ENCODE peak calls at places on chromosomes 16 and 17, in four cellular contexts. G is HuH-7.5; X is CD4-positive, CD25-positive, alpha-beta regulatory T cell; B is activated CD4-positive, CD25-positive, alpha-beta regulatory T cell. O is an unnamed sample.
A peak's percentile ranks its signal among the peaks of the same experiment; 100 is the strongest.

GRCh38 chr16:28186752-28187151 is 25.0 kb downstream of the XPO6 start:
- DNase-seq in X (peak; percentile 42), B (no peak), G (no peak), O (no peak)

GRCh38 chr17:57480438-57481196 is 224.3 kb downstream of the MSI2 start:
- DNase-seq in G (no peak), B (no peak), X (no peak), O (peak; percentile 84)

GRCh38 chr16:1002399-1003161 is 21.0 kb downstream of the SOX8 start:
- DNase-seq in B (peak; percentile 40), G (no peak), X (no peak), O (no peak)

GRCh38 chr17:75325827-75326586 is 36.8 kb upstream of the SLC25A19 start:
- DNase-seq in B (no peak), X (no peak), G (no peak), O (no peak)

GRCh38 chr17:10036511-10037061 is 131.5 kb upstream of the RCVRN start:
- DNase-seq in G (no peak), B (no peak), X (no peak), O (no peak)

GRCh38 chr17:17468217-17469010 is 8.4 kb upstream of the MED9 start:
- DNase-seq in B (no peak), X (no peak), G (no peak), O (no peak)

GRCh38 chr16:5025171-5025632 is 8.5 kb downstream of the NAGPA start:
- DNase-seq in G (no peak), X (no peak), B (no peak), O (no peak)

GRCh38 chr16:47976609-47977180 is 179.1 kb downstream of the ABCC12 start:
- DNase-seq in B (no peak), X (no peak), G (no peak), O (no peak)

GRCh38 chr17:74528491-74529199 is 2.6 kb downstream of the CD300LB start:
- DNase-seq in X (no peak), B (no peak), G (no peak), O (no peak)

GRCh38 chr17:691423-691822 is 23.2 kb downstream of the VPS53 start:
- DNase-seq in B (no peak), G (no peak), X (no peak), O (no peak)

GRCh38 chr16:69482410-69482951 is 58.1 kb downstream of the CYB5B start:
- DNase-seq in G (no peak), X (no peak), B (no peak), O (no peak)

GRCh38 chr16:31869511-31870201 is 4.0 kb upstream of the ZNF267 start:
- DNase-seq in B (no peak), G (no peak), X (peak; percentile 88), O (peak; percentile 80)

GRCh38 chr17:18921912-18922451 is 30.0 kb upstream of the SLC5A10 start:
- DNase-seq in B (no peak), X (peak; percentile 16), G (no peak), O (peak; percentile 19)

GRCh38 chr17:80428796-80429195 is 13.8 kb downstream of the ENDOV start:
- DNase-seq in G (no peak), X (no peak), B (no peak), O (no peak)

GRCh38 chr16:21277927-21278706 is at the start of gene CRYM:
- DNase-seq in X (no peak), B (no peak), G (peak; percentile 60), O (peak; percentile 70)

GRCh38 chr17:39738568-39738901 is 797 bp downstream of the GRB7 start:
- DNase-seq in X (peak; percentile 38), G (no peak), B (no peak), O (peak; percentile 77)

GRCh38 chr16:88911148-88911945 is 44.9 kb upstream of the PABPN1L start:
- DNase-seq in G (no peak), B (no peak), X (no peak), O (no peak)

GRCh38 chr17:74686761-74687160 is 26.0 kb downstream of the CD300LF start:
- DNase-seq in X (no peak), G (no peak), B (no peak), O (peak; percentile 51)

GRCh38 chr17:81445642-81446500 is 50.6 kb downstream of the BAHCC1 start:
- DNase-seq in G (no peak), B (no peak), X (no peak), O (no peak)

GRCh38 chr16:5917436-5917835 is 819.8 kb upstream of the EEF2KMT start:
- DNase-seq in X (no peak), B (no peak), G (no peak), O (no peak)

GRCh38 chr17:39553326-39553945 is 54.3 kb downstream of the NEUROD2 start:
- DNase-seq in X (no peak), G (no peak), B (no peak), O (no peak)

GRCh38 chr17:43200127-43200526 is 11.5 kb upstream of the TMEM106A start:
- DNase-seq in B (no peak), G (no peak), X (no peak), O (no peak)

GRCh38 chr17:10018461-10018891 is 113.4 kb upstream of the RCVRN start:
- DNase-seq in B (no peak), G (no peak), X (no peak), O (no peak)

GRCh38 chr17:44097110-44097810 is 26.2 kb downstream of the HDAC5 start:
- DNase-seq in B (no peak), G (no peak), X (no peak), O (no peak)

GRCh38 chr17:81066072-81066471 is 31.1 kb downstream of the BAIAP2 start:
- DNase-seq in X (no peak), B (no peak), G (no peak), O (no peak)

GRCh38 chr17:37725021-37725585 is 19.8 kb downstream of the HNF1B start:
- DNase-seq in X (no peak), G (no peak), B (no peak), O (no peak)

GRCh38 chr17:19551708-19552148 is 18.1 kb downstream of the SLC47A1 start:
- DNase-seq in G (no peak), X (no peak), B (no peak), O (no peak)

GRCh38 chr16:29007865-29008593 is 23.2 kb downstream of the LAT start:
- DNase-seq in B (no peak), G (no peak), X (peak; percentile 60), O (no peak)

GRCh38 chr16:8863594-8864424 is 5.0 kb downstream of the CARHSP1 start:
- DNase-seq in X (no peak), G (peak; percentile 83), B (no peak), O (no peak)

O was measured in MM.1S.